ENCODE peak calls at places on chromosomes 13 and 19, in nine cellular contexts. K, V, O, C, E, G, F, S and U are unnamed samples.

GRCh38 chr13:47499358-47500150 is 501.5 kb downstream of the SUCLA2 start:
- DNase-seq in K (no peak), O (no peak), S (no peak), E (peak; percentile 71), V (no peak), F (peak; percentile 71), G (no peak), C (no peak), U (peak; percentile 78)

GRCh38 chr19:34794289-34794960 is 21.4 kb upstream of the ZNF599 start:
- DNase-seq in K (no peak), E (peak; percentile 5), S (no peak), O (no peak), F (no peak), C (no peak), V (no peak), G (no peak), U (peak; percentile 25)

GRCh38 chr19:959935-960502 is 24.1 kb upstream of the WDR18 start:
- DNase-seq in G (no peak), E (no peak), V (peak; percentile 44), C (no peak), O (no peak), K (no peak), F (no peak), S (no peak), U (no peak)

GRCh38 chr13:42001580-42001979 is 40.7 kb upstream of the VWA8 start:
- DNase-seq in O (no peak), F (peak; percentile 75), K (no peak), C (peak; percentile 83), G (no peak), S (no peak), V (peak; percentile 33), E (peak; percentile 96), U (peak; percentile 89)

GRCh38 chr19:27974082-27974513 is 1238.9 kb downstream of the UQCRFS1 start:
- DNase-seq in O (no peak), S (no peak), V (peak; percentile 44), F (no peak), C (no peak), K (peak; percentile 66), G (no peak), E (peak; percentile 51), U (peak; percentile 26)

GRCh38 chr19:55585658-55586339 is 5.2 kb upstream of the ZNF579 start:
- DNase-seq in V (peak; percentile 61), E (peak; percentile 93), S (no peak), C (peak; percentile 82), K (no peak), F (no peak), O (peak; percentile 80), G (no peak), U (peak; percentile 74)

GRCh38 chr13:113427562-113428468 is 25.5 kb downstream of the ADPRHL1 start:
- DNase-seq in G (no peak), O (no peak), E (peak; percentile 29), K (no peak), V (no peak), S (no peak), F (no peak), C (no peak), U (peak; percentile 22)

GRCh38 chr13:34156841-34157365 is 339.0 kb downstream of the RFC3 start:
- DNase-seq in E (peak; percentile 94), K (peak; percentile 92), S (peak; percentile 66), O (peak; percentile 22), C (peak; percentile 82), G (peak; percentile 72), V (peak; percentile 95), F (peak; percentile 64), U (peak; percentile 95)

DNA sequence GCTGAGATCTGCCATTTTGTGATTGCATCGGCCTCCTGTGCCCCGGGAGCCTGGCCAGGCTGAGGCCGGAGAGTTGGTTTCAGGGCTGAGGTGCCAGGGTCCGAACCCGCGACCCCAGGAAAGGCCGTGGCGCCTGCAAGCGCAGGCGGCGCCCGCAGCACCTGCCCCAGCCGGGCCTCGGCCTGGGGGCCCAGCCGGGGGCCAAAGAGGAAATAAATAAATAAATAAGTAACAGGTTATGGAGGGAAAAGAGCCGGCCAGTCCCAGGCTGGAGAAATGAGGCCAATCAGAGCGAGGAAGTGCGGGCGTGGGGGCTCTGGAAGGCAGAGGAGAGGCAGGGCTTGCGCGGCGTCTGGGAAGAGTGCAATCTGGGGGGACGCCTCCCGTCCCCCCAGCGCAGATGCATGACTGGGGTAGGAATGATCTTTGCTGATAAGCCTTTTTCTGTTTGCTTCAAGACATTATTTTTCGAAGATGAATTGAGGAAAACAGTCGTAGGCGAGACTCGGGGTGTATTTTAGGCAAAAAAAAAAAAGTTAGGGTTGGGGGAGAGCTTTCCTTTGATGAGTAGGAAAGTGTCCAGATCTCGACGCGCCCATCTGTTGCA is 145.6 kb upstream of the ZNF536 start:
- DNase-seq in V (no peak), O (no peak), C (no peak), E (no peak), S (no peak), F (no peak), G (no peak), K (no peak), U (no peak)
- H3K4me3 ChIP-seq in V (peak overlapping the region; percentile 71), O (peak overlapping the region; percentile 71), C (peak overlapping the region; percentile 41), E (peak overlapping the region; percentile 45), S (peak overlapping the region; percentile 79), F (peak overlapping the region; percentile 19), G (peak overlapping the region; percentile 53), K (no peak overlapping the region), U (no peak overlapping the region)

GRCh38 chr13:21813844-21814243 is 143.0 kb downstream of the FGF9 start:
- DNase-seq in E (no peak), K (no peak), S (no peak), G (no peak), F (no peak), C (no peak), O (no peak), V (no peak), U (no peak)

GRCh38 chr13:21812192-21812626 is 141.3 kb downstream of the FGF9 start:
- DNase-seq in O (no peak), K (no peak), S (no peak), C (no peak), F (no peak), G (no peak), E (no peak), V (no peak), U (no peak)

GRCh38 chr13:21817878-21818277 is 147.0 kb downstream of the FGF9 start:
- DNase-seq in O (no peak), K (no peak), G (no peak), V (no peak), F (no peak), S (no peak), C (no peak), E (no peak), U (no peak)

GRCh38 chr13:21813110-21813509 is 142.2 kb downstream of the FGF9 start:
- DNase-seq in O (no peak), K (no peak), E (no peak), V (no peak), F (no peak), S (no peak), C (no peak), G (no peak), U (no peak)
- TF ChIP-seq CTCF in O (no peak), K (peak; percentile 1), E (no peak), V (no peak), F (no peak), S (no peak), C (no peak), G (no peak), U (no peak)

GRCh38 chr13:27961227-27962085 is 7.7 kb downstream of the CDX2 start:
- DNase-seq in C (no peak), S (no peak), V (no peak), O (no peak), G (no peak), F (no peak), E (no peak), K (no peak), U (no peak)

GRCh38 chr13:27962128-27962841 is 6.8 kb downstream of the CDX2 start:
- DNase-seq in V (no peak), K (no peak), S (no peak), C (no peak), E (no peak), F (no peak), G (no peak), O (no peak), U (no peak)

GRCh38 chr13:27958928-27959539 is 10.1 kb downstream of the CDX2 start:
- DNase-seq in E (no peak), G (no peak), F (no peak), V (no peak), O (no peak), K (no peak), C (no peak), S (no peak), U (no peak)

GRCh38 chr13:27959976-27960361 is 9.1 kb downstream of the CDX2 start:
- DNase-seq in G (no peak), C (no peak), O (no peak), S (no peak), V (no peak), K (no peak), F (no peak), E (no peak), U (no peak)

DNA sequence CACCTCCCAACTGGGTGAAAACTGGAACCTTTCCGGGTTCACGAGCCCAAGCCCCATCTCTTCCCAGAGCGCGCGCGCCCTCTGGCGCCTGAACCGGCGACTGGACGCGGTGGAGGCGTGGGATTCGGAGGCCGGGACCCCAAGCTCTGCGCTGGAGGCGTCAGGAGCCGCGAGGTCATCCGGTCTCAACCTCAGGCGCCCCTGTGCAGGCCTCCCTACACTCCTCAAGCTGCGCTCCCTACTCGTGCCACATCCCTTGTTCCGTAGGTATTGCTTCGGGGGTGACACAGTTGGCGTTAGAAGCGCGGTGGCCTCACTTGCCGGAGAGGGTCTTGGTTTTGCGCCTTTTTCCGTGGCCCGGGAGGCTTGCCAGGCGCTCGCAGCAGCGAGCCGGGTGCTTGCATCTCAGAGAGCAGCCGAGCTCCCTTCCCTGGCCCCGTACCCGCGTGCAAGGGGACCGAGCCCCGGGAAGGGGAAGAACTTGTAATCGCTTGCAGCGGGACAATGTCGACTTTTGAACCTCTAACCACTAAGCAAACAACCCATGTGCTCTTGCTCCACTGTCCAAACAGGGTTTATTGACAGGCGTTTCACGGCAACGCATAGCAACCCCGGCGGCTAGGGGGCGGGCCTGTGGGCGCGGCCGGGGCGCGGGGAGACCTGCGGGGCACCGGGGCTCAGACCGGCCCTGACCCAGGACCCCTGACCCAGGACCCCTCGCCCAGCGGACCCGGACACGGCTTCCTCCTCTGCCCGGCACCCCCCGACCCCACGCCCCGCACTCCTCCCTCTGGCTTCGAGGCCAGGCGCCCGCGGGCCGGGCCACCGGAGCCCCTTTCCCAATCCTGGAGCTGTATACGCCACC is 8.5 kb downstream of the CDX2 start:
- DNase-seq in C (no peak), F (no peak), K (peak; percentile 45), V (peak; percentile 87), S (no peak), G (no peak), E (peak; percentile 41), O (peak; percentile 35), U (peak; percentile 35)
- H3K4me3 ChIP-seq in C (peak overlapping the region; percentile 16), F (peak overlapping the region; percentile 4), K (peak overlapping the region; percentile 18), V (peak overlapping the region; percentile 58), S (peak overlapping the region; percentile 60), G (peak overlapping the region; percentile 6), E (peak overlapping the region; percentile 28), O (peak overlapping the region; percentile 58), U (peak overlapping the region; percentile 11)

DNA sequence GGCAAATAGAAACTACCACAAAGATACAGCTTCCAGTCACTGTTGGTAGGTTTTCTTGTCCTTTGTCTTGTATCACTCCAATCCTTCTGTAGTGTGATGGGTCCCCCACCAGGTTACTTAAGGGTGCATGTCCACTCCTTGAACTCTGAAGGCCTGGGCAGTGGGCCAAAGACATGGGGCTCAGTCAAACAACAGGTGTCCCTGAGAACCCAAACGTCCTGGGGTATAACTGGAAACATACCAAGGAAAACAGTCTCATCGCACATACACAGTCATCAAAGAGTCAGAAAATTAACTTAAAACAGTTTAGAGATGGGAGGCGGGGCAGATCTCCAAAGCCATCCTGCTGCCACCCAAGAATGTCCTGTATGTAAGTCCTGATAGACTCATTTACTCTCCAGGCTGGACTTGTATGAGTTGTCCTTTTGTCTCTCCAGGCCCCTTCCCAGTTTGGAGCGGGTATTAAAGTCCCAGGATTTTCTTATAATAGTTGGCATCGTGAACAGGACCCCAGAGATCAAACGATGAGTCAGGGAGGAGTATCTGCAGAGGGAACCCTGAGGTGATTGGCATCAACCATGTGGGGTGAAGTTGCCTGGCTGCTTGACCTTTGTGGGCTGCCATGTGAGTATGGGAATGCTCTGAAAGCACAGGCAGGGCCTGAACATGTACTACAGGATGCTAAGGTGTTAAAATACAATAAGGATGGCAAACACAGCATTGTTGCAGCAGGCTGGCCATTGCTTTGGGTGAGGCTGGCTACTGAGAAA is 613.2 kb upstream of the KLF12 start:
- DNase-seq in O (no peak), S (no peak), G (no peak), K (no peak), E (no peak), C (no peak), V (no peak), F (no peak), U (no peak)
- TF ChIP-seq CTCF in O (no peak), S (no peak), G (no peak), K (no peak), E (no peak), C (no peak), V (no peak), F (no peak), U (no peak)